ENCODE peak calls at places on chromosomes 7 and 10, in five cellular contexts. H is sigmoid colon, L is body of pancreas, S is neural progenitor cell, X is spleen. V is an unnamed sample. For H3K9me3 and H3K4me1, the result is how much of the 10 kb centered on the place peaks cover.

GRCh38 chr7:46397591-46397990 is 476.5 kb upstream of the IGFBP3 start:
- DNase-seq in H (no peak), L (no peak), S (no peak), X (no peak), V (no peak)

GRCh38 chr10:98331888-98332287 is 63.9 kb upstream of the LOXL4 start:
- DNase-seq in H (no peak), L (no peak), S (peak), X (no peak), V (peak)

GRCh38 chr10:83959330-83959729 is 180.0 kb upstream of the GHITM start:
- DNase-seq in H (no peak), L (no peak), S (no peak), X (no peak), V (no peak)

GRCh38 chr7:31096198-31096881 is 44.2 kb downstream of the ADCYAP1R1 start:
- DNase-seq in H (peak), L (no peak), S (no peak), X (peak), V (peak)

GRCh38 chr7:116672596-116673503 is 854 bp downstream of the MET start:
- DNase-seq in H (peak), L (peak), S (peak), X (no peak), V (peak)

GRCh38 chr10:27884185-27884630 is 114.7 kb downstream of the ODAD2 start:
- DNase-seq in H (no peak), L (no peak), S (no peak), X (no peak), V (no peak)

GRCh38 chr10:31353574-31353973 is 34.6 kb downstream of the ZEB1 start:
- DNase-seq in H (no peak), L (no peak), S (no peak), X (no peak), V (no peak)

GRCh38 chr7:123410273-123410928 is 124.0 kb downstream of the IQUB start:
- DNase-seq in H (no peak), L (peak), S (no peak), X (no peak), V (no peak)

GRCh38 chr7:104951546-104951945 is 62.5 kb upstream of the KMT2E start:
- DNase-seq in H (no peak), L (no peak), S (no peak), X (no peak), V (no peak)

GRCh38 chr7:48389977-48390376 is 218.7 kb downstream of the ABCA13 start:
- DNase-seq in H (no peak), L (no peak), S (no peak), X (no peak), V (no peak)

GRCh38 chr7:120805636-120806388 is 52.1 kb downstream of the TSPAN12 start:
- DNase-seq in H (no peak), L (peak), S (peak), X (no peak), V (peak)

GRCh38 chr7:24492576-24492975 is 80.7 kb upstream of the PALS2 start:
- DNase-seq in H (no peak), L (no peak), S (no peak), X (no peak), V (no peak)

GRCh38 chr7:137949416-137950262 is 52.2 kb downstream of the CREB3L2 start:
- DNase-seq in H (no peak), L (no peak), S (no peak), X (no peak), V (no peak)

GRCh38 chr10:64529003-64529350 is 1007.8 kb downstream of the REEP3 start:
- DNase-seq in H (no peak), L (no peak), S (no peak), X (no peak), V (no peak)

GRCh38 chr7:7736671-7737070 is 18.3 kb upstream of the RPA3 start:
- DNase-seq in H (no peak), L (no peak), S (peak), X (no peak), V (peak)

GRCh38 chr7:112162161-112163020 is 43.8 kb downstream of the DOCK4 start:
- DNase-seq in H (peak), L (no peak), S (peak), X (no peak), V (peak)

GRCh38 chr10:27658788-27659187 is 86.8 kb downstream of the MKX start:
- DNase-seq in H (no peak), L (no peak), S (no peak), X (no peak), V (no peak)

GRCh38 chr10:125265579-125265955 is 105.2 kb upstream of the CTBP2 start:
- DNase-seq in H (no peak), L (no peak), S (no peak), X (no peak), V (peak)

GRCh38 chr10:4633186-4633585 is 192.8 kb upstream of the AKR1E2 start:
- DNase-seq in H (no peak), L (no peak), S (no peak), X (no peak), V (no peak)

GRCh38 chr7:87223666-87224065 is 4.1 kb upstream of the TMEM243 start:
- DNase-seq in H (no peak), L (no peak), S (no peak), X (no peak), V (no peak)

GRCh38 chr10:30058570-30059132 is 735 bp downstream of the JCAD start:
- DNase-seq in H (no peak), L (no peak), S (peak), X (peak), V (peak)

GRCh38 chr10:93827035-93827804 is 66.6 kb upstream of the SLC35G1 start:
- DNase-seq in H (no peak), L (no peak), S (no peak), X (no peak), V (no peak)

GRCh38 chr10:19815036-19815435 is 1.2 kb upstream of the PLXDC2 start:
- DNase-seq in H (no peak), L (no peak), S (no peak), X (no peak), V (no peak)

GRCh38 chr7:116153050-116153449 is 57.3 kb upstream of the TES start:
- DNase-seq in H (no peak), L (no peak), S (no peak), X (no peak), V (no peak)

GRCh38 chr10:34864156-34865075 is 49.3 kb upstream of the PARD3 start:
- DNase-seq in H (no peak), L (no peak), S (no peak), X (no peak), V (peak)

GRCh38 chr7:26397786-26398435 is 106.2 kb downstream of the SNX10 start:
- DNase-seq in H (no peak), L (peak), S (peak), X (peak), V (peak)

GRCh38 chr10:100748251-100749058 is 3.1 kb downstream of the PAX2 start:
- DNase-seq in H (peak), L (no peak), S (peak), X (no peak), V (peak)

GRCh38 chr7:79923953-79924352 is 210.7 kb upstream of the GNAI1 start:
- DNase-seq in H (no peak), L (no peak), S (no peak), X (no peak), V (no peak)

GRCh38 chr10:80410578-80411145 is 2.3 kb downstream of the PRXL2A start:
- DNase-seq in H (no peak), L (no peak), S (no peak), X (no peak), V (no peak)

GRCh38 chr10:80409121-80409520 is 770 bp downstream of the PRXL2A start:
- DNase-seq in H (no peak), L (no peak), S (no peak), X (no peak), V (no peak)

GRCh38 chr10:80411681-80412230 is 3.4 kb downstream of the PRXL2A start:
- DNase-seq in H (no peak), L (no peak), S (no peak), X (no peak), V (no peak)

GRCh38 chr10:80411267-80411668 is 2.9 kb downstream of the PRXL2A start:
- DNase-seq in H (no peak), L (peak), S (no peak), X (no peak), V (no peak)

DNA sequence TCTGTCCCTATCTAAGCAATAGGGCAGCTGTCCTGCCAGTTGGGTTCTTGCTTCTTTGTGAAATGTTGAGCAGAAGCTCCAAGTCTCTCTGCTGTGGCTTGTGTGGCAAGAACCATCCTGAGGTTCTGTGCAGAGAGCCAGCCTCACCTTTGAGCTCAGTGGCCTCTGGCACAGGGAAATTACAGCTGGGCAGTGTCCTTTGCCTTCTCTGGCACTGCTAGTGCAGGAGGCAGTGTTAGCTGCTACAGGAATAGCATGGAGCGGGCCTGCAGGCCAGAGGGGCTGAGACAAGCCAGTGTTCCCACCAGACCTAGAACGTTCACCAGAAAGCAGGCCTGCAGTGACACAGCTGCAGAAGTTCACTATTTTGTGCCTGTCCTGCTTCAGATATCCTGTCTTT is 1.8 kb downstream of the PRXL2A start:
- DNase-seq in H (no peak), L (no peak), S (no peak), X (no peak), V (no peak)
- H3K27ac ChIP-seq in H (peak), L (no peak), S (no peak), X (no peak), V (no peak)

DNA sequence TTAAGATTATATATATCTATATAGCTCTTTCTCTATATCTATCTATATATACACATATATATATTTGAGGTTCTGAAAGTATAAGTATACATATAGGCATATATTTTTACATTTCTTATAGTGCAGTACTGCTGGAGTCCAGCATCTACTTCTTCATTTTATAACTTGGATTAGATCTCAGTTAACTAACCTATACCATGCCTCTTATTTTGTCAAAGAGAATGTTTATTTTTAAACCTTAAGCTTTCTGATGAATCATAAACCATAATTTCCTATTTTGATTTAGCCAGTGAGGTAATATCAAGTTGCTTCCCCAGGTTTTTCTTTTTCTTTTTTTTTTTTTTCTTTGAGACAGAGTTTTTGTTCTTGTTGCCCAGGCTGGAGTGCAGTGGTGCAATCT is 8.1 kb downstream of the ZNF32 start:
- DNase-seq in H (no peak), L (no peak), S (no peak), X (no peak), V (no peak)
- H3K9me3 ChIP-seq in H (under half), L (under half), S (under half), X (under half), V (half or more)

DNA sequence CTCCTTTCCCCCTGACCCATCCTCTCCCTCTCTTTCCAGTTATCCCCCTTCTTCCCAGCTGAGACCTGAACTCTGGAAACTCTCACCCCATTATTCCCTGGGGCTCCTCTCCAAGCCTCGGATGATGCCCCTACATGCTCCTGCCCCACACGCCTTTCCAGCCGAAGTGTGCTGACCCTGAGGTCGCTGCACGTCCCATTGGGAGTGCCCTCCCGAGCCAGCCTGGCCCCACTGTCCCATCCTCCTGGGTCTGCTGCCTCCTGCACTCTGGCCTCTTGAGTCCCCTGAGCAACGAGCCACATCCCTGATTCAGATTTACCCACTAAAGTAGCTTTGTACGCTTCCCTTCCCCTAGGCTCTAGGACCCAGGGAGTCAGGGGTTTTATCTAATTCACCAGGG is 87.4 kb downstream of the TCERG1L start:
- DNase-seq in H (no peak), L (no peak), S (no peak), X (peak), V (no peak)
- H3K4me1 ChIP-seq in H (under half), L (under half), S (under half), X (under half), V (under half)

GRCh38 chr10:78254013-78254412 is 220.3 kb downstream of the RPS24 start:
- DNase-seq in H (no peak), L (no peak), S (no peak), X (no peak), V (no peak)

GRCh38 chr10:78258303-78259030 is 224.8 kb downstream of the RPS24 start:
- DNase-seq in H (no peak), L (no peak), S (no peak), X (peak), V (no peak)

GRCh38 chr10:78253072-78253853 is 219.6 kb downstream of the RPS24 start:
- DNase-seq in H (no peak), L (no peak), S (no peak), X (no peak), V (no peak)

GRCh38 chr10:78255796-78256638 is 222.4 kb downstream of the RPS24 start:
- DNase-seq in H (peak), L (peak), S (no peak), X (no peak), V (peak)

DNA sequence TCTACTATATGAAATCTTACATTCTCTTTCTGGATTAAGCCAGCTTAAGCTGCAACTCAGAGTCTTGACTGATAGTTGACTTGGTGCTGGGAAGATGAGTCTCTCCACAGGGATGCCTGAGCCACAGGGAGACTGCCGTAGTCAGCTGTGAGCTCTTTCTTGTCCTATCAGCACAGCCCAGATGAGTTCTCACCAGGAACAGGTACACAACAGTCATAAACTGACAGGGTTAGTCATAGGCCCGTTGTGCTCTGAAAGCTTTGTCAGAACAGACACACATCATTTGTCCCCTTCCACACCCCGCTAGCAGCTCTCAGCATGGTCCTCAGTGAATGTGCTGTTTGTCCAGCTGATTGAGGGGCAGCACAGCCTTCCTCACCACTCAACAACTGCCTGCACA is 221.6 kb downstream of the RPS24 start:
- DNase-seq in H (no peak), L (no peak), S (no peak), X (no peak), V (no peak)
- H3K27ac ChIP-seq in H (peak), L (no peak), S (no peak), X (peak), V (no peak)

DNA sequence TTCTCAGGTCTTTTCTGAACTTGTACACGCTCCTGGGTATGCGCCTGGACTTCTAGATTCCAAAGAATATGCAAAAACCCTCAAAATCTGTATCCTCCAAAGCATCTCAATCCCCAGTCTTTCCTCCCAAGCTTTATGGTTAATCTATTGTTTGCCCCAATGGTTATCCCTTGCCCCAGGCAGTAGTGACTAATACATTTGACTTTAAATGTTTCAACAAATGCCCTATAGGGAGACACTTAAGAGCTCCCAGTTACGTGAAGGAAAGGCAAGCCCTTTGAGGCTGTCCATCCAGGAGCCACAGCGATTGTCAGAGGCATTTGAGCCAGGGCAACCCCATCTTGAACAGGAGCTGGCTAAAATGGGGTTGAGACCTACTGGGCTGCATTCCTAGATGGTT is 12.7 kb upstream of the FOXL3 start:
- DNase-seq in H (no peak), L (no peak), S (no peak), X (no peak), V (no peak)
- H3K9me3 ChIP-seq in H (under half), L (under half), S (under half), X (under half), V (under half)

DNA sequence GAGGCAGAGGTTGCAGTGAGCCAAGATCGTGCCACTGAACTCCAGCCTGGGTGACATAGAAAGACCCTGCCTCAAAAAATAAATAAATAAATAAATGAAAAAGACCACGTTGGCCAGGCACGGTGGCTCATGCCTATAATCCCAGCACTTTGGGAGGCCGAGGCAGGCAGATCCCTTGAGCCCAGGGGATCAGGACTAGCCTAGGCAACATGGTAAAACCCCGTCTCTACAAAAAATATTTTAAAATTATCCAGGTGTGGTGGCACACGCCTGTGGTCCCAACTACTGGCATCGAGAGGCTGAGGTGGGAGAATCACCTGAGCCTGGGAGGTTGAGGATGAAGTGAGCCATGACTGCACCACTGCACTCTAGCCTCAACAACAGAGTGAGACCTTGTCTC is 116.7 kb upstream of the PDLIM1 start:
- DNase-seq in H (no peak), L (no peak), S (no peak), X (no peak), V (peak)
- H3K4me1 ChIP-seq in H (half or more), L (under half), S (under half), X (under half), V (under half)

GRCh38 chr10:113959383-113959760 is 84.3 kb upstream of the ADRB1 start:
- DNase-seq in H (no peak), L (no peak), S (no peak), X (no peak), V (no peak)
- H3K27ac ChIP-seq in H (peak), L (no peak), S (no peak), X (peak), V (no peak)

GRCh38 chr10:110457851-110458582 is 39.7 kb upstream of the DUSP5 start:
- DNase-seq in H (peak), L (no peak), S (no peak), X (peak), V (peak)
- H3K9me3 ChIP-seq in H (under half), L (under half), S (under half), X (under half), V (under half)

GRCh38 chr7:101933028-101933427 is 115.6 kb downstream of the CUX1 start:
- DNase-seq in H (no peak), L (no peak), S (no peak), X (no peak), V (no peak)
- H3K4me1 ChIP-seq in H (half or more), L (under half), S (under half), X (under half), V (under half)

V was measured in endodermal cell.